ENCODE peak calls at places on chromosomes 16 and 17, in nine cellular contexts. M is endodermal cell, I is Peyer's patch, K is memory B cell, L is A549, A is EL, G is left ventricle myocardium inferior, R is globus pallidus, N is GM12865. Z is an unnamed sample.

GRCh38 chr16:522320-523096 is 5.0 kb upstream of the CAPN15 start:
- DNase-seq in M (peak), L (no peak), G (no peak), N (no peak), R (no peak), I (no peak), A (no peak), K (no peak), Z (no peak)

GRCh38 chr16:763386-763785 is 2.9 kb downstream of the MSLN start:
- DNase-seq in M (no peak), R (no peak), K (no peak), A (no peak), N (no peak), G (no peak), I (no peak), L (peak), Z (no peak)

GRCh38 chr17:59365383-59365981 is 34.0 kb downstream of the YPEL2 start:
- DNase-seq in K (no peak), A (no peak), I (no peak), N (peak), R (peak), G (no peak), L (no peak), M (peak), Z (peak)

GRCh38 chr17:48031966-48032365 is 5.6 kb downstream of the COPZ2 start:
- DNase-seq in I (no peak), R (no peak), N (no peak), M (no peak), L (no peak), A (no peak), G (no peak), K (no peak), Z (no peak)

GRCh38 chr17:40448639-40449261 is 5.5 kb downstream of the IGFBP4 start:
- DNase-seq in L (peak), N (no peak), M (no peak), R (no peak), I (peak), G (no peak), A (no peak), K (no peak), Z (no peak)

GRCh38 chr17:32820440-32820839 is 56.5 kb downstream of the MYO1D start:
- DNase-seq in A (no peak), N (no peak), K (no peak), L (no peak), G (no peak), M (no peak), R (no peak), I (no peak), Z (no peak)

GRCh38 chr17:70205386-70205785 is 36.1 kb downstream of the KCNJ2 start:
- DNase-seq in M (no peak), L (no peak), I (no peak), N (peak), G (no peak), R (no peak), A (no peak), K (no peak), Z (no peak)

GRCh38 chr16:82585675-82586074 is 41.1 kb upstream of the CDH13 start:
- DNase-seq in R (no peak), I (no peak), L (no peak), M (no peak), A (peak), G (no peak), N (no peak), K (no peak), Z (no peak)

GRCh38 chr17:32269377-32269776 is 3.7 kb downstream of the RHBDL3 start:
- DNase-seq in M (peak), A (no peak), N (no peak), K (no peak), G (peak), L (no peak), R (no peak), I (no peak), Z (no peak)